ENCODE peak calls at places on chromosomes 13 and 19, in eight cellular contexts. L, G, R, D, C, X, S and P are unnamed samples.

GRCh38 chr19:46081928-46082727 is 41.3 kb upstream of the IGFL4 start:
- DNase-seq in L (peak), G (peak), R (no peak), D (no peak), C (peak), X (no peak), S (no peak), P (no peak)

GRCh38 chr13:45674908-45675307 is 27.2 kb upstream of the CBY2 start:
- DNase-seq in L (peak), G (peak), R (no peak), D (no peak), C (peak), X (peak), S (no peak), P (peak)

GRCh38 chr19:50803633-50804419 is 13.6 kb downstream of the ACP4 start:
- DNase-seq in L (no peak), G (peak), R (no peak), D (no peak), C (no peak), X (no peak), S (no peak), P (no peak)

GRCh38 chr13:107650081-107650701 is 565.1 kb downstream of the LIG4 start:
- DNase-seq in L (no peak), G (no peak), R (no peak), D (peak), C (peak), X (no peak), S (no peak), P (no peak)

GRCh38 chr19:48558018-48558684 is 6.2 kb downstream of the SULT2B1 start:
- DNase-seq in L (peak), G (no peak), R (no peak), D (no peak), C (peak), X (peak), S (no peak), P (no peak)

GRCh38 chr19:46392252-46392801 is 21.0 kb downstream of the CCDC8 start:
- DNase-seq in L (no peak), G (no peak), R (no peak), D (no peak), C (peak), X (peak), S (no peak), P (peak)

GRCh38 chr19:34135401-34135800 is 36.9 kb upstream of the LSM14A start:
- DNase-seq in L (no peak), G (no peak), R (no peak), D (no peak), C (no peak), X (no peak), S (no peak), P (no peak)

GRCh38 chr19:19115954-19116353 is 22.3 kb downstream of the TMEM161A start:
- DNase-seq in L (no peak), G (no peak), R (no peak), D (no peak), C (no peak), X (no peak), S (no peak), P (no peak)

GRCh38 chr13:20939662-20940061 is 37.1 kb upstream of the XPO4 start:
- DNase-seq in L (no peak), G (no peak), R (no peak), D (no peak), C (no peak), X (no peak), S (no peak), P (no peak)